ENCODE peak calls at places on chromosomes 11 and 22, in seven cellular contexts. D, Z, E, J, T, O and V are unnamed samples. For H3K4me1, the result is how much of the 10 kb centered on the place peaks cover.

GRCh38 chr11:48034926-48035876 is 54.8 kb downstream of the PTPRJ start:
- DNase-seq in O (no peak), J (no peak), D (peak), Z (no peak), E (peak), T (no peak), V (no peak)

GRCh38 chr11:130170345-130170744 is 10.8 kb downstream of the ST14 start:
- DNase-seq in T (no peak), J (no peak), E (no peak), D (no peak), Z (no peak), O (no peak), V (no peak)

GRCh38 chr22:27748355-27749168 is 53.0 kb downstream of the MN1 start:
- DNase-seq in D (no peak), Z (peak), J (peak), E (no peak), T (peak), O (no peak), V (no peak)

GRCh38 chr22:44589831-44590230 is 91.8 kb upstream of the RTL6 start:
- DNase-seq in O (no peak), E (no peak), D (no peak), Z (no peak), J (no peak), T (no peak), V (no peak)

GRCh38 chr11:117045196-117045595 is 53.0 kb downstream of the SIK3 start:
- DNase-seq in O (no peak), E (no peak), D (no peak), T (no peak), J (no peak), Z (peak), V (no peak)

GRCh38 chr11:75667831-75668507 is 869 bp downstream of the MAP6 start:
- DNase-seq in O (no peak), J (peak), E (no peak), T (peak), Z (peak), D (peak), V (no peak)

GRCh38 chr11:69487849-69488542 is 6.5 kb downstream of the LINC01488 start:
- DNase-seq in E (no peak), Z (no peak), T (no peak), D (peak), O (no peak), J (no peak), V (no peak)

GRCh38 chr22:20531404-20532181 is 24.2 kb downstream of the MED15 start:
- DNase-seq in Z (peak), O (no peak), J (no peak), D (peak), T (peak), E (peak), V (no peak)

GRCh38 chr11:10828407-10828806 is 19.7 kb upstream of the EIF4G2 start:
- DNase-seq in D (no peak), Z (no peak), T (no peak), E (no peak), O (no peak), J (no peak), V (no peak)

GRCh38 chr22:39634530-39635399 is 64.2 kb downstream of the CACNA1I start:
- DNase-seq in D (no peak), J (no peak), T (no peak), O (no peak), E (no peak), Z (peak), V (no peak)

GRCh38 chr11:69374110-69374981 is 80.4 kb downstream of the MYEOV start:
- DNase-seq in J (peak), Z (no peak), D (no peak), T (peak), E (no peak), O (no peak), V (peak)

GRCh38 chr11:19398772-19399542 is 158.2 kb upstream of the E2F8 start:
- DNase-seq in Z (peak), T (no peak), D (peak), O (no peak), E (peak), J (peak), V (no peak)

GRCh38 chr22:31623634-31624312 is 38.2 kb downstream of the PISD start:
- DNase-seq in E (no peak), O (no peak), T (no peak), Z (no peak), D (no peak), J (peak), V (no peak)

GRCh38 chr11:1502971-1503707 is 16.6 kb upstream of the MOB2 start:
- DNase-seq in D (no peak), T (no peak), Z (no peak), E (no peak), O (no peak), J (peak), V (no peak)

GRCh38 chr11:13473013-13473722 is 10.1 kb upstream of the BTBD10 start:
- DNase-seq in E (no peak), D (no peak), O (no peak), Z (no peak), T (no peak), J (no peak), V (no peak)

GRCh38 chr11:12318791-12319733 is 58.3 kb upstream of the PARVA start:
- DNase-seq in J (no peak), T (no peak), D (no peak), Z (peak), E (no peak), O (no peak), V (no peak)

GRCh38 chr11:105852427-105852826 is 169.6 kb downstream of the MSANTD4 start:
- DNase-seq in J (no peak), Z (no peak), T (no peak), E (no peak), D (no peak), O (no peak), V (no peak)

GRCh38 chr11:10680956-10681487 is 12.5 kb downstream of the IRAG1 start:
- DNase-seq in E (no peak), D (no peak), Z (peak), J (no peak), O (no peak), T (no peak), V (no peak)

GRCh38 chr11:723120-723883 is 17.3 kb downstream of the EPS8L2 start:
- DNase-seq in O (no peak), J (peak), Z (peak), T (peak), D (peak), E (no peak), V (peak)

GRCh38 chr11:73388241-73389133 is 12.3 kb downstream of the RELT start:
- DNase-seq in O (no peak), T (no peak), Z (no peak), E (peak), D (peak), J (no peak), V (no peak)

GRCh38 chr11:31640611-31641010 is 131.0 kb downstream of the ELP4 start:
- DNase-seq in J (no peak), E (no peak), O (no peak), Z (no peak), T (no peak), D (no peak), V (no peak)

GRCh38 chr11:236774-237767 is at the start of gene PSMD13:
- DNase-seq in O (peak), Z (peak), D (peak), J (peak), E (peak), T (peak), V (peak)

GRCh38 chr11:82791779-82792178 is 58.1 kb upstream of the FAM181B start:
- DNase-seq in O (no peak), J (no peak), D (no peak), E (no peak), Z (no peak), T (no peak), V (no peak)

GRCh38 chr22:39979048-39979447 is 15.7 kb upstream of the FAM83F start:
- DNase-seq in D (no peak), Z (no peak), T (no peak), O (no peak), E (no peak), J (no peak), V (no peak)

GRCh38 chr11:101034076-101034475 is 95.5 kb downstream of the PGR start:
- DNase-seq in E (peak), D (peak), T (peak), O (no peak), J (peak), Z (no peak), V (no peak)

GRCh38 chr11:114307524-114308203 is 11.5 kb downstream of the NNMT start:
- DNase-seq in J (peak), D (peak), O (peak), E (peak), T (no peak), Z (peak), V (no peak)

GRCh38 chr22:24952837-24953293 is 349 bp downstream of the KIAA1671 start:
- DNase-seq in T (peak), E (peak), D (peak), O (no peak), Z (peak), J (no peak), V (no peak)

GRCh38 chr11:74770456-74770855 is 21.8 kb downstream of the RNF169 start:
- DNase-seq in E (no peak), O (no peak), D (no peak), J (no peak), T (no peak), Z (peak), V (no peak)

GRCh38 chr22:50016988-50017700 is 4.6 kb upstream of the IL17REL start:
- DNase-seq in D (no peak), T (no peak), E (no peak), Z (no peak), O (no peak), J (no peak), V (no peak)

GRCh38 chr11:17296852-17297559 is 20.5 kb downstream of the NUCB2 start:
- DNase-seq in O (no peak), D (no peak), J (no peak), Z (peak), E (no peak), T (no peak), V (no peak)

GRCh38 chr22:32576553-32577255 is 102.1 kb downstream of the FBXO7 start:
- DNase-seq in Z (no peak), J (no peak), D (no peak), T (no peak), O (no peak), E (no peak), V (no peak)

GRCh38 chr11:96426356-96427103 is 36.7 kb downstream of the JRKL start:
- DNase-seq in J (no peak), D (no peak), T (no peak), E (no peak), Z (peak), O (no peak), V (no peak)

GRCh38 chr22:27135582-27135981 is 478.2 kb downstream of the MIAT start:
- DNase-seq in J (no peak), O (no peak), E (no peak), D (no peak), T (no peak), Z (peak), V (no peak)

DNA sequence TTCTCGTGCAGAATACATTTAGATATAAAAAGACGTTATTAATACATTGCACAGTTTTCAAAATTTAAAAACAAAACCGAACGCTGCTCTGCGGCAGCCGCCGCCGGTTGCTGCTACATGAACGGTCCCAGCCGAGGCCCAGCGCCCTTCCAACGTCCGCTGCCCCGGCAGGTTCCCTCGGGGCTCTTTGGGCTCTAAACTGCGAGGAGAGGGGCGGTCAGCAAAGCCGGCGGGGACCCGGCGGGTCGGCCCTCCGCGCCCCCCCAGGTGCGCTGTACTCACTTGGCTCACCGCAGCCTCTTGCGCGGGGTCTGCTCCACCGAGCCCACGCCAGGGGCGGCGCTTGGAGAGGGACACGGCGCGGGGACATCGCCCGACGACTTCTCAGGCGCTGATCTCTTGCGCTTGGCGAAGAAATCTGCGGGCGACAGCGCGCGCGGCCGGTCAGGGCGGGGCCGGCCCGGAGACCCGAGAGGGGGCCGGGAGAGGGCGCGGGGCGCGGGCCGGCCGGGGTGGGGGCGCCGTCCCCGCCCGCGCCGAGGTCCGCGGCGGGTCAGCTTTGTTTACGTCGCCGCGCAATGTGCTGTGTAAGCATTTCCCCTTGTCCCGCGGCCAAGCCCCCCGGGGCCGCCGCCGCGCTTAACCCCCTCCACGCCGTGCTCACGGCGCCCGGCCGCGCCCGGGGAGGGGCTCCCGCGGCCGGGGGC is 1.7 kb downstream of the CDKN1C start:
- DNase-seq in Z (no peak), T (no peak), O (no peak), J (peak), E (no peak), D (peak), V (no peak)
- H3K27ac ChIP-seq in Z (peak), T (no peak), O (peak), J (peak), E (peak), D (peak), V (no peak)

GRCh38 chr22:46539169-46539568 is 1.7 kb upstream of the CELSR1 start:
- DNase-seq in E (no peak), T (no peak), D (no peak), J (no peak), O (no peak), Z (no peak), V (no peak)
- H3K4me1 ChIP-seq in E (under half), T (under half), D (under half), J (under half), O (under half), Z (under half), V (under half)

DNA sequence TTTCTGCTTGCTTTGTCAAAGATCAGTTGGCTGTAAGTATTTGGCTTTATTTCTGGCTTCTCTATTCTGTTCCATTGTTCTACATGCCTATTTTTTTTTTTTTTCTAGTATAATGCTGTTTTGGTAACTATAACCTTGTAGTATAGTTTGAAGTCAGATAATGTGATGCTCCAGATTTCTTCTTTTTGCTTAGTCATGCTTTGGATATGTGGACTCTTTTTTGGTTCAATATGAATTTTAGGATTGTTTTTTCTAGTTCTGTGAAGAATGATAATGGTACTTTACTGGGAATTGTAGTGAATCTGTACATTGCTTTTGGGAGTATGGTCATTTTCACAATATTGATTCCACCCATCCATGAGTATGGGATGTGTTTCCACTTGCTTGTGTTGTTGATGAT is 37.9 kb upstream of the ARHGAP20 start:
- DNase-seq in D (no peak), T (no peak), J (no peak), E (no peak), O (no peak), Z (no peak), V (no peak)
- H3K27ac ChIP-seq in D (no peak), T (no peak), J (no peak), E (no peak), O (no peak), Z (no peak), V (no peak)

GRCh38 chr11:121482231-121483129 is 29.7 kb upstream of the SORL1-AS1 start:
- DNase-seq in T (no peak), D (no peak), Z (no peak), O (no peak), J (no peak), E (no peak), V (peak)

GRCh38 chr11:121483805-121484478 is 31.2 kb upstream of the SORL1-AS1 start:
- DNase-seq in D (no peak), J (no peak), Z (no peak), E (no peak), T (no peak), O (no peak), V (no peak)

GRCh38 chr11:121486054-121486453 is 33.3 kb upstream of the SORL1-AS1 start:
- DNase-seq in E (no peak), Z (no peak), T (no peak), J (no peak), O (no peak), D (no peak), V (no peak)

GRCh38 chr11:121487191-121487590 is 34.4 kb upstream of the SORL1-AS1 start:
- DNase-seq in Z (no peak), E (no peak), J (no peak), O (peak), D (no peak), T (no peak), V (no peak)

GRCh38 chr11:121485221-121485620 is 32.5 kb upstream of the SORL1-AS1 start:
- DNase-seq in J (no peak), O (no peak), Z (no peak), E (no peak), D (no peak), T (no peak), V (peak)
- H3K4me1 ChIP-seq in J (under half), O (under half), Z (under half), E (under half), D (under half), T (under half), V (under half)

GRCh38 chr11:57320067-57320718 is 4.6 kb downstream of the TNKS1BP1 start:
- DNase-seq in E (no peak), D (no peak), Z (no peak), T (no peak), J (no peak), O (no peak), V (no peak)

GRCh38 chr11:57321388-57321995 is 3.3 kb downstream of the TNKS1BP1 start:
- DNase-seq in T (no peak), J (peak), O (no peak), Z (no peak), E (no peak), D (no peak), V (no peak)

GRCh38 chr11:57321996-57322880 is 2.5 kb downstream of the TNKS1BP1 start:
- DNase-seq in J (peak), E (peak), Z (peak), O (peak), D (peak), T (peak), V (no peak)

GRCh38 chr11:57322881-57323467 is 1.8 kb downstream of the TNKS1BP1 start:
- DNase-seq in Z (no peak), J (no peak), O (no peak), D (no peak), E (no peak), T (no peak), V (no peak)

GRCh38 chr11:57320719-57321387 is 3.9 kb downstream of the TNKS1BP1 start:
- DNase-seq in O (no peak), Z (no peak), D (no peak), T (no peak), J (no peak), E (no peak), V (no peak)
- H3K27ac ChIP-seq in O (peak), Z (no peak), D (peak), T (no peak), J (no peak), E (peak), V (no peak)

GRCh38 chr11:67352546-67353316 is 615 bp downstream of the POLD4 start:
- DNase-seq in D (no peak), J (peak), O (no peak), T (peak), Z (no peak), E (no peak), V (no peak)

GRCh38 chr11:67353317-67354313 is at the start of gene POLD4:
- DNase-seq in O (peak), E (peak), D (peak), Z (peak), T (peak), J (peak), V (peak)

GRCh38 chr11:67349457-67349856 is 3.9 kb downstream of the POLD4 start:
- DNase-seq in D (no peak), E (no peak), Z (no peak), J (no peak), O (no peak), T (no peak), V (no peak)

GRCh38 chr11:67349927-67350465 is 3.4 kb downstream of the POLD4 start:
- DNase-seq in T (no peak), Z (no peak), E (no peak), D (no peak), O (no peak), J (no peak), V (no peak)

DNA sequence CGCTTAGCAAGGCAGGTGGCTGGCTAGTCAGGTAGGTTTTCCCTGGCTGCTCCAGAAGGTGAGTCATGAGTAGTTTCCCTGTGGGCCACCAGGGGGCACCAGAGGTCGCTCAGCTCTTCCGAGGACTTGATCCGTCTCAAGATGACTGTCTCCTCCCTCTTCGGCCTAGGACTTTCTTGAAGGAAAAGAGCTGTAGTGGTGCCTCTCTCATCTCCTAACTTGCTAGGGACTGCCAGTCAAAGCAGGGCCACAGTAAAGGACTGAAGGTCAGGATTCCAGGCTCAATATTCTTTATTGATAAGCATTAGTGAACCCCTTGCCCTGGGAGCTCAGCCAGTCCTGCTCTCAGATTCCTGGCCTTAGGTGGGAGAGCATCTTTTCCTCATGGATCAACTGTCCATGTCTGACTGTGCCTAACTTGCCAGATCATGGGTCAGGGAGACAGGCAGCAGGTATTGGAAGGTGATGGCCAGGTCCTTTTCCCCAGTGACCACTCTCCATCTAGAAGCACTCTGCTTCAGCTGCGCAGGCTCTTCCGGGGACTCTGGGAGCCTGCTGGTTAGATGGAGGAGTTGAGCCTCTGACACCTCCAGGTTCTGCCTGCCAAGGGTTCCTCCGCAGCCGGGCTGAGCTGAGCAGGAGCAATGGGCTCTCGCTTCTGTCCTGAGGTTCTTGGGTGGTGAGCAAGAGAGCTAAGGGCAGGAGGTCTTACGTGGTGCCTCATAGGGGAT is 1.9 kb downstream of the POLD4 start:
- DNase-seq in O (no peak), E (peak), T (peak), J (peak), D (peak), Z (peak), V (peak)
- H3K4me1 ChIP-seq in O (half or more), E (half or more), T (under half), J (under half), D (under half), Z (under half), V (under half)

DNA sequence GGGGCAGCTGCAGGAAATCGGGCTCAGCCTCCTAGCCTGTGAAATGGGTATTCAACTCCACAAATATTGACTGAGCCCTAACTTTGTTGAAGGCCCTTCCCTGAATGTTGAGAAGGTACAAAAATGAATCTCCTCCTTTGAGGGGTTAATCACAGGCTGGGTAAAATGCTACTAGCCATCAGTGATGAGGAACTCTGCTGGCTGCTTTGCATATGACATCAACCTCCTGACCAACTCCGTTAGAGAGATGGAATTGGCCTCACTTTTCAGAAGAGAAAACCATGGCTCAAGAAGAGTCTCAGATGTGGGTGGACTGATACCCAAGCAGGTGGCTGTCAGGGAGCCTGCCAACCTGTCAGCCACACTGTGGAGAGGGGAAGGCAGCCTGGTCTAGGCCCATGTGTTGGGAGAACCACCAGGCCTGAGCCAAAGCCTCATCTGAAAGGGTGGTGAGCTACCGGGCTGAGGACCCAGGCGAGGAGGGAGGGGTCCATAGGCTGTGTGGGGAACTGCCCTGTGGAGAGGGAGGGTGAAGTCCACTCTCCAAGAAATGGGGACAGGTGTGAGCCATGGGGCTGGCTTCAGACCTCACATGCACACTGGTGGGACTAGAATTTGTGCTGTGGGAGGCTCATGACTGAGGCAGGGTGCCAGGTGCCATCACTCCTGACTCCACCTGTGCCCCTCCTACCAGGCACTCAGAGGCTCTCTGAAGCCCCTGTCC is 11.8 kb downstream of the CDCA5 start:
- DNase-seq in D (no peak), O (no peak), E (no peak), Z (no peak), T (no peak), J (no peak), V (no peak)
- H3K27ac ChIP-seq in D (no peak), O (no peak), E (no peak), Z (no peak), T (no peak), J (no peak), V (no peak)